ENCODE peak calls at places on chromosomes 4 and X, in eight cellular contexts. One of them, this sample, is unnamed.

GRCh38 chrX:9997041-9997440 is 29.9 kb downstream of the CLDN34 start:
- DNase-seq in SJSA1: no peak
- DNase-seq in naive thymus-derived CD4-positive, alpha-beta T cell: no peak
- DNase-seq in NCI-H1092: no peak
- DNase-seq in activated B cell treated with CpG ODN at 0.5 μM for 24 hours: no peak
- DNase-seq in glomerular endothelial cell: no peak
- DNase-seq in effector memory CD8-positive, alpha-beta T cell: no peak
- DNase-seq in NCI-H524: no peak
- DNase-seq in this sample: no peak

GRCh38 chr4:140426610-140427103 is 791 bp downstream of the CLGN start:
- DNase-seq in activated B cell treated with CpG ODN at 0.5 μM for 24 hours: no peak
- DNase-seq in effector memory CD8-positive, alpha-beta T cell: no peak
- DNase-seq in glomerular endothelial cell: no peak
- DNase-seq in naive thymus-derived CD4-positive, alpha-beta T cell: no peak
- DNase-seq in NCI-H524: peak
- DNase-seq in NCI-H1092: peak
- DNase-seq in SJSA1: no peak
- DNase-seq in this sample: no peak

GRCh38 chrX:129726307-129727111 is 12.3 kb upstream of the XPNPEP2 start:
- DNase-seq in NCI-H524: peak
- DNase-seq in effector memory CD8-positive, alpha-beta T cell: peak
- DNase-seq in SJSA1: peak
- DNase-seq in naive thymus-derived CD4-positive, alpha-beta T cell: no peak
- DNase-seq in NCI-H1092: peak
- DNase-seq in glomerular endothelial cell: peak
- DNase-seq in activated B cell treated with CpG ODN at 0.5 μM for 24 hours: no peak
- DNase-seq in this sample: no peak

GRCh38 chr4:6257243-6258025 is 12.2 kb upstream of the WFS1 start:
- DNase-seq in SJSA1: no peak
- DNase-seq in NCI-H1092: no peak
- DNase-seq in effector memory CD8-positive, alpha-beta T cell: no peak
- DNase-seq in naive thymus-derived CD4-positive, alpha-beta T cell: no peak
- DNase-seq in glomerular endothelial cell: no peak
- DNase-seq in NCI-H524: no peak
- DNase-seq in activated B cell treated with CpG ODN at 0.5 μM for 24 hours: no peak
- DNase-seq in this sample: no peak

GRCh38 chr4:168028568-168028967 is 63.8 kb upstream of the ANXA10 start:
- DNase-seq in NCI-H524: peak
- DNase-seq in glomerular endothelial cell: peak
- DNase-seq in SJSA1: no peak
- DNase-seq in naive thymus-derived CD4-positive, alpha-beta T cell: no peak
- DNase-seq in effector memory CD8-positive, alpha-beta T cell: no peak
- DNase-seq in NCI-H1092: no peak
- DNase-seq in activated B cell treated with CpG ODN at 0.5 μM for 24 hours: no peak
- DNase-seq in this sample: no peak

GRCh38 chr4:166165829-166166420 is 292.9 kb downstream of the TLL1 start:
- DNase-seq in NCI-H1092: peak
- DNase-seq in glomerular endothelial cell: peak
- DNase-seq in NCI-H524: peak
- DNase-seq in naive thymus-derived CD4-positive, alpha-beta T cell: peak
- DNase-seq in activated B cell treated with CpG ODN at 0.5 μM for 24 hours: no peak
- DNase-seq in SJSA1: no peak
- DNase-seq in effector memory CD8-positive, alpha-beta T cell: no peak
- DNase-seq in this sample: peak

GRCh38 chr4:145069361-145069760 is 28.6 kb downstream of the ANAPC10 start:
- DNase-seq in glomerular endothelial cell: no peak
- DNase-seq in naive thymus-derived CD4-positive, alpha-beta T cell: no peak
- DNase-seq in SJSA1: no peak
- DNase-seq in NCI-H1092: no peak
- DNase-seq in NCI-H524: no peak
- DNase-seq in activated B cell treated with CpG ODN at 0.5 μM for 24 hours: no peak
- DNase-seq in effector memory CD8-positive, alpha-beta T cell: no peak
- DNase-seq in this sample: no peak

GRCh38 chr4:85812776-85813175 is 337.8 kb downstream of the ARHGAP24 start:
- DNase-seq in SJSA1: no peak
- DNase-seq in NCI-H524: no peak
- DNase-seq in NCI-H1092: no peak
- DNase-seq in activated B cell treated with CpG ODN at 0.5 μM for 24 hours: no peak
- DNase-seq in effector memory CD8-positive, alpha-beta T cell: no peak
- DNase-seq in glomerular endothelial cell: no peak
- DNase-seq in naive thymus-derived CD4-positive, alpha-beta T cell: no peak
- DNase-seq in this sample: no peak

GRCh38 chr4:182770259-182770968 is 146.8 kb downstream of the DCTD start:
- DNase-seq in SJSA1: no peak
- DNase-seq in effector memory CD8-positive, alpha-beta T cell: no peak
- DNase-seq in naive thymus-derived CD4-positive, alpha-beta T cell: no peak
- DNase-seq in activated B cell treated with CpG ODN at 0.5 μM for 24 hours: no peak
- DNase-seq in NCI-H524: no peak
- DNase-seq in NCI-H1092: peak
- DNase-seq in glomerular endothelial cell: no peak
- DNase-seq in this sample: no peak

GRCh38 chrX:96211953-96212352 is 472.7 kb upstream of the DIAPH2 start:
- DNase-seq in glomerular endothelial cell: no peak
- DNase-seq in naive thymus-derived CD4-positive, alpha-beta T cell: no peak
- DNase-seq in NCI-H524: no peak
- DNase-seq in activated B cell treated with CpG ODN at 0.5 μM for 24 hours: no peak
- DNase-seq in NCI-H1092: no peak
- DNase-seq in SJSA1: no peak
- DNase-seq in effector memory CD8-positive, alpha-beta T cell: no peak
- DNase-seq in this sample: no peak

GRCh38 chr4:1463088-1463926 is 57.1 kb upstream of the NKX1-1 start:
- DNase-seq in NCI-H524: no peak
- DNase-seq in glomerular endothelial cell: no peak
- DNase-seq in activated B cell treated with CpG ODN at 0.5 μM for 24 hours: no peak
- DNase-seq in effector memory CD8-positive, alpha-beta T cell: no peak
- DNase-seq in naive thymus-derived CD4-positive, alpha-beta T cell: no peak
- DNase-seq in NCI-H1092: no peak
- DNase-seq in SJSA1: no peak
- DNase-seq in this sample: no peak

GRCh38 chr4:168908859-168909390 is 101.1 kb downstream of the CBR4 start:
- DNase-seq in SJSA1: no peak
- DNase-seq in NCI-H524: no peak
- DNase-seq in naive thymus-derived CD4-positive, alpha-beta T cell: no peak
- DNase-seq in glomerular endothelial cell: no peak
- DNase-seq in effector memory CD8-positive, alpha-beta T cell: no peak
- DNase-seq in NCI-H1092: no peak
- DNase-seq in activated B cell treated with CpG ODN at 0.5 μM for 24 hours: no peak
- DNase-seq in this sample: no peak

GRCh38 chr4:35100932-35101331 is 1143.4 kb downstream of the ARAP2 start:
- DNase-seq in naive thymus-derived CD4-positive, alpha-beta T cell: no peak
- DNase-seq in glomerular endothelial cell: no peak
- DNase-seq in effector memory CD8-positive, alpha-beta T cell: no peak
- DNase-seq in NCI-H1092: no peak
- DNase-seq in SJSA1: no peak
- DNase-seq in activated B cell treated with CpG ODN at 0.5 μM for 24 hours: no peak
- DNase-seq in NCI-H524: no peak
- DNase-seq in this sample: no peak

GRCh38 chr4:155599102-155599501 is 67.5 kb upstream of the GUCY1A1 start:
- DNase-seq in NCI-H524: no peak
- DNase-seq in glomerular endothelial cell: no peak
- DNase-seq in SJSA1: no peak
- DNase-seq in effector memory CD8-positive, alpha-beta T cell: no peak
- DNase-seq in activated B cell treated with CpG ODN at 0.5 μM for 24 hours: no peak
- DNase-seq in naive thymus-derived CD4-positive, alpha-beta T cell: no peak
- DNase-seq in NCI-H1092: no peak
- DNase-seq in this sample: no peak

GRCh38 chr4:38160487-38161207 is 200.4 kb downstream of the PTTG2 start:
- DNase-seq in glomerular endothelial cell: peak
- DNase-seq in NCI-H524: no peak
- DNase-seq in activated B cell treated with CpG ODN at 0.5 μM for 24 hours: no peak
- DNase-seq in NCI-H1092: peak
- DNase-seq in naive thymus-derived CD4-positive, alpha-beta T cell: peak
- DNase-seq in SJSA1: no peak
- DNase-seq in effector memory CD8-positive, alpha-beta T cell: peak
- DNase-seq in this sample: peak

GRCh38 chr4:931194-931959 is 739 bp downstream of the GAK start:
- DNase-seq in SJSA1: no peak
- DNase-seq in glomerular endothelial cell: no peak
- DNase-seq in effector memory CD8-positive, alpha-beta T cell: no peak
- DNase-seq in activated B cell treated with CpG ODN at 0.5 μM for 24 hours: no peak
- DNase-seq in NCI-H524: no peak
- DNase-seq in NCI-H1092: no peak
- DNase-seq in naive thymus-derived CD4-positive, alpha-beta T cell: peak
- DNase-seq in this sample: no peak

GRCh38 chr4:155799106-155799793 is 40.4 kb downstream of the GUCY1B1 start:
- DNase-seq in glomerular endothelial cell: no peak
- DNase-seq in NCI-H524: no peak
- DNase-seq in naive thymus-derived CD4-positive, alpha-beta T cell: no peak
- DNase-seq in effector memory CD8-positive, alpha-beta T cell: no peak
- DNase-seq in NCI-H1092: no peak
- DNase-seq in SJSA1: no peak
- DNase-seq in activated B cell treated with CpG ODN at 0.5 μM for 24 hours: no peak
- DNase-seq in this sample: no peak

GRCh38 chrX:125203379-125203736 is 116.3 kb upstream of the TEX13C start:
- DNase-seq in effector memory CD8-positive, alpha-beta T cell: no peak
- DNase-seq in activated B cell treated with CpG ODN at 0.5 μM for 24 hours: no peak
- DNase-seq in NCI-H1092: no peak
- DNase-seq in naive thymus-derived CD4-positive, alpha-beta T cell: no peak
- DNase-seq in glomerular endothelial cell: no peak
- DNase-seq in NCI-H524: peak
- DNase-seq in SJSA1: no peak
- DNase-seq in this sample: no peak

GRCh38 chr4:137156807-137157206 is 375.5 kb downstream of the PCDH18 start:
- DNase-seq in NCI-H524: no peak
- DNase-seq in glomerular endothelial cell: no peak
- DNase-seq in NCI-H1092: no peak
- DNase-seq in naive thymus-derived CD4-positive, alpha-beta T cell: no peak
- DNase-seq in effector memory CD8-positive, alpha-beta T cell: no peak
- DNase-seq in SJSA1: no peak
- DNase-seq in activated B cell treated with CpG ODN at 0.5 μM for 24 hours: no peak
- DNase-seq in this sample: no peak

GRCh38 chr4:56244681-56245080 is 142.6 kb downstream of the AASDH start:
- DNase-seq in SJSA1: no peak
- DNase-seq in activated B cell treated with CpG ODN at 0.5 μM for 24 hours: no peak
- DNase-seq in naive thymus-derived CD4-positive, alpha-beta T cell: no peak
- DNase-seq in glomerular endothelial cell: no peak
- DNase-seq in NCI-H524: no peak
- DNase-seq in NCI-H1092: no peak
- DNase-seq in effector memory CD8-positive, alpha-beta T cell: no peak
- DNase-seq in this sample: no peak

GRCh38 chrX:132786217-132786616 is 172.2 kb downstream of the HS6ST2 start:
- DNase-seq in SJSA1: no peak
- DNase-seq in NCI-H1092: no peak
- DNase-seq in naive thymus-derived CD4-positive, alpha-beta T cell: no peak
- DNase-seq in activated B cell treated with CpG ODN at 0.5 μM for 24 hours: no peak
- DNase-seq in NCI-H524: no peak
- DNase-seq in glomerular endothelial cell: no peak
- DNase-seq in effector memory CD8-positive, alpha-beta T cell: no peak
- DNase-seq in this sample: no peak

GRCh38 chrX:6225307-6226052 is 3.2 kb downstream of the NLGN4X start:
- DNase-seq in activated B cell treated with CpG ODN at 0.5 μM for 24 hours: no peak
- DNase-seq in glomerular endothelial cell: no peak
- DNase-seq in SJSA1: no peak
- DNase-seq in NCI-H524: peak
- DNase-seq in NCI-H1092: peak
- DNase-seq in naive thymus-derived CD4-positive, alpha-beta T cell: no peak
- DNase-seq in effector memory CD8-positive, alpha-beta T cell: no peak
- DNase-seq in this sample: no peak

GRCh38 chrX:153633607-153634180 is 13.3 kb upstream of the DUSP9 start:
- DNase-seq in glomerular endothelial cell: no peak
- DNase-seq in naive thymus-derived CD4-positive, alpha-beta T cell: no peak
- DNase-seq in NCI-H1092: no peak
- DNase-seq in NCI-H524: no peak
- DNase-seq in activated B cell treated with CpG ODN at 0.5 μM for 24 hours: no peak
- DNase-seq in SJSA1: no peak
- DNase-seq in effector memory CD8-positive, alpha-beta T cell: no peak
- DNase-seq in this sample: no peak

GRCh38 chrX:19673334-19674040 is 158.2 kb upstream of the MAP3K15 start:
- DNase-seq in NCI-H1092: no peak
- DNase-seq in naive thymus-derived CD4-positive, alpha-beta T cell: no peak
- DNase-seq in NCI-H524: no peak
- DNase-seq in SJSA1: peak
- DNase-seq in activated B cell treated with CpG ODN at 0.5 μM for 24 hours: no peak
- DNase-seq in glomerular endothelial cell: peak
- DNase-seq in effector memory CD8-positive, alpha-beta T cell: no peak
- DNase-seq in this sample: no peak

GRCh38 chrX:147890766-147891165 is 21.0 kb upstream of the FMR1 start:
- DNase-seq in activated B cell treated with CpG ODN at 0.5 μM for 24 hours: no peak
- DNase-seq in NCI-H524: no peak
- DNase-seq in NCI-H1092: no peak
- DNase-seq in naive thymus-derived CD4-positive, alpha-beta T cell: no peak
- DNase-seq in glomerular endothelial cell: no peak
- DNase-seq in effector memory CD8-positive, alpha-beta T cell: no peak
- DNase-seq in SJSA1: no peak
- DNase-seq in this sample: no peak

GRCh38 chrX:11363069-11363594 is 69.9 kb downstream of the AMELX start:
- DNase-seq in activated B cell treated with CpG ODN at 0.5 μM for 24 hours: peak
- DNase-seq in NCI-H524: no peak
- DNase-seq in NCI-H1092: no peak
- DNase-seq in glomerular endothelial cell: no peak
- DNase-seq in naive thymus-derived CD4-positive, alpha-beta T cell: no peak
- DNase-seq in effector memory CD8-positive, alpha-beta T cell: no peak
- DNase-seq in SJSA1: no peak
- DNase-seq in this sample: no peak

GRCh38 chrX:107721318-107721717 is 54.3 kb downstream of the TSC22D3 start:
- DNase-seq in NCI-H524: no peak
- DNase-seq in effector memory CD8-positive, alpha-beta T cell: no peak
- DNase-seq in NCI-H1092: no peak
- DNase-seq in activated B cell treated with CpG ODN at 0.5 μM for 24 hours: peak
- DNase-seq in glomerular endothelial cell: no peak
- DNase-seq in SJSA1: no peak
- DNase-seq in naive thymus-derived CD4-positive, alpha-beta T cell: no peak
- DNase-seq in this sample: no peak

GRCh38 chr4:183200453-183200852 is 101.4 kb downstream of the WWC2 start:
- DNase-seq in activated B cell treated with CpG ODN at 0.5 μM for 24 hours: no peak
- DNase-seq in glomerular endothelial cell: peak
- DNase-seq in SJSA1: peak
- DNase-seq in effector memory CD8-positive, alpha-beta T cell: no peak
- DNase-seq in NCI-H1092: no peak
- DNase-seq in naive thymus-derived CD4-positive, alpha-beta T cell: no peak
- DNase-seq in NCI-H524: no peak
- DNase-seq in this sample: no peak

GRCh38 chr4:166252487-166253402 is 379.7 kb downstream of the TLL1 start:
- DNase-seq in activated B cell treated with CpG ODN at 0.5 μM for 24 hours: no peak
- DNase-seq in glomerular endothelial cell: peak
- DNase-seq in NCI-H1092: no peak
- DNase-seq in effector memory CD8-positive, alpha-beta T cell: no peak
- DNase-seq in naive thymus-derived CD4-positive, alpha-beta T cell: no peak
- DNase-seq in NCI-H524: peak
- DNase-seq in SJSA1: no peak
- DNase-seq in this sample: no peak

GRCh38 chrX:30282527-30282926 is 26.7 kb downstream of the NR0B1 start:
- DNase-seq in NCI-H1092: no peak
- DNase-seq in activated B cell treated with CpG ODN at 0.5 μM for 24 hours: no peak
- DNase-seq in SJSA1: no peak
- DNase-seq in effector memory CD8-positive, alpha-beta T cell: no peak
- DNase-seq in NCI-H524: no peak
- DNase-seq in glomerular endothelial cell: no peak
- DNase-seq in naive thymus-derived CD4-positive, alpha-beta T cell: no peak
- DNase-seq in this sample: no peak

GRCh38 chrX:19592952-19593351 is 77.6 kb upstream of the MAP3K15 start:
- DNase-seq in SJSA1: no peak
- DNase-seq in glomerular endothelial cell: no peak
- DNase-seq in NCI-H1092: no peak
- DNase-seq in naive thymus-derived CD4-positive, alpha-beta T cell: no peak
- DNase-seq in NCI-H524: no peak
- DNase-seq in effector memory CD8-positive, alpha-beta T cell: no peak
- DNase-seq in activated B cell treated with CpG ODN at 0.5 μM for 24 hours: no peak
- DNase-seq in this sample: no peak

GRCh38 chrX:113935516-113935915 is 648.4 kb upstream of the HTR2C start:
- DNase-seq in NCI-H1092: no peak
- DNase-seq in glomerular endothelial cell: no peak
- DNase-seq in SJSA1: no peak
- DNase-seq in naive thymus-derived CD4-positive, alpha-beta T cell: no peak
- DNase-seq in activated B cell treated with CpG ODN at 0.5 μM for 24 hours: no peak
- DNase-seq in NCI-H524: no peak
- DNase-seq in effector memory CD8-positive, alpha-beta T cell: no peak
- DNase-seq in this sample: no peak

This sample was measured in central memory CD4-positive, alpha-beta T cell.